ENCODE peak calls at places on chromosomes 13 and 19, in six cellular contexts. X, W, V, H, E and M are unnamed samples.
A peak's percentile ranks its signal among the peaks of the same experiment; 100 is the strongest.

GRCh38 chr19:6765738-6766356 is 1.4 kb downstream of the SH2D3A start:
- DNase-seq in X (peak; percentile 95), W (no peak), V (peak; percentile 2), H (peak; percentile 96), E (peak; percentile 80), M (no peak)

GRCh38 chr19:10625762-10626138 is 397 bp downstream of the SLC44A2 start:
- DNase-seq in X (no peak), W (no peak), V (peak; percentile 17), H (peak; percentile 30), E (no peak), M (peak; percentile 26)

GRCh38 chr13:113117956-113118327 is 4.7 kb upstream of the F10 start:
- DNase-seq in X (no peak), W (no peak), V (no peak), H (no peak), E (no peak), M (no peak)

GRCh38 chr19:16470911-16471811 is 609 bp downstream of the EPS15L1 start:
- DNase-seq in X (peak; percentile 74), W (no peak), V (peak; percentile 61), H (peak; percentile 65), E (no peak), M (peak; percentile 61)

GRCh38 chr13:22561581-22561980 is 619.2 kb upstream of the SGCG start:
- DNase-seq in X (no peak), W (no peak), V (no peak), H (no peak), E (no peak), M (no peak)

GRCh38 chr19:18386543-18387251 is 739 bp downstream of the GDF15 start:
- DNase-seq in X (no peak), W (no peak), V (no peak), H (no peak), E (peak; percentile 62), M (no peak)

GRCh38 chr19:35350591-35350990 is 2.9 kb downstream of the FFAR1 start:
- DNase-seq in X (no peak), W (peak; percentile 40), V (peak; percentile 24), H (no peak), E (no peak), M (peak; percentile 37)

GRCh38 chr13:31749929-31750328 is 10.6 kb downstream of the RXFP2 start:
- DNase-seq in X (peak; percentile 66), W (no peak), V (no peak), H (no peak), E (peak; percentile 40), M (no peak)

GRCh38 chr19:57350877-57351805 is at the start of gene ZNF304:
- DNase-seq in X (peak; percentile 98), W (peak; percentile 88), V (peak; percentile 91), H (peak; percentile 98), E (peak; percentile 93), M (peak; percentile 93)

GRCh38 chr13:99600318-99600717 is 99.0 kb downstream of the TM9SF2 start:
- DNase-seq in X (no peak), W (no peak), V (no peak), H (peak; percentile 86), E (no peak), M (no peak)

GRCh38 chr19:6249296-6249695 is 30.5 kb downstream of the MLLT1 start:
- DNase-seq in X (no peak), W (no peak), V (no peak), H (no peak), E (no peak), M (no peak)

GRCh38 chr19:54674021-54674617 is 11.3 kb downstream of the LILRB4 start:
- DNase-seq in X (peak; percentile 37), W (peak; percentile 49), V (peak; percentile 48), H (peak; percentile 86), E (no peak), M (peak; percentile 57)

GRCh38 chr13:101880581-101880980 is 428.1 kb downstream of the ITGBL1 start:
- DNase-seq in X (no peak), W (no peak), V (no peak), H (no peak), E (no peak), M (no peak)

GRCh38 chr19:28687296-28687695 is 525.7 kb downstream of the UQCRFS1 start:
- DNase-seq in X (no peak), W (no peak), V (no peak), H (no peak), E (no peak), M (no peak)

GRCh38 chr13:73954808-73955207 is 179.4 kb downstream of the KLF12 start:
- DNase-seq in X (no peak), W (no peak), V (no peak), H (no peak), E (no peak), M (no peak)

GRCh38 chr19:4589579-4590410 is 30.3 kb upstream of the SEMA6B start:
- DNase-seq in X (peak; percentile 22), W (no peak), V (peak; percentile 73), H (peak; percentile 54), E (no peak), M (peak; percentile 75)

GRCh38 chr19:45471866-45472556 is 4.2 kb downstream of the FOSB start:
- DNase-seq in X (no peak), W (no peak), V (no peak), H (peak; percentile 30), E (no peak), M (no peak)

GRCh38 chr13:93951153-93951552 is 528.3 kb downstream of the DCT start:
- DNase-seq in X (peak; percentile 6), W (no peak), V (no peak), H (peak; percentile 7), E (no peak), M (no peak)
- TF ChIP-seq CTCF in X (peak; percentile 46), W (no peak), V (no peak), H (peak; percentile 20), E (no peak), M (peak; percentile 3)

GRCh38 chr19:31315621-31316011 is 33.6 kb downstream of the TSHZ3 start:
- DNase-seq in X (no peak), W (no peak), V (no peak), H (no peak), E (no peak), M (no peak)

GRCh38 chr19:31313291-31314030 is 35.8 kb downstream of the TSHZ3 start:
- DNase-seq in X (no peak), W (no peak), V (no peak), H (no peak), E (no peak), M (no peak)

GRCh38 chr19:31314156-31314555 is 35.1 kb downstream of the TSHZ3 start:
- DNase-seq in X (no peak), W (no peak), V (no peak), H (no peak), E (no peak), M (no peak)

GRCh38 chr19:31316201-31316951 is 32.9 kb downstream of the TSHZ3 start:
- DNase-seq in X (no peak), W (no peak), V (no peak), H (peak; percentile 59), E (peak; percentile 51), M (no peak)

DNA sequence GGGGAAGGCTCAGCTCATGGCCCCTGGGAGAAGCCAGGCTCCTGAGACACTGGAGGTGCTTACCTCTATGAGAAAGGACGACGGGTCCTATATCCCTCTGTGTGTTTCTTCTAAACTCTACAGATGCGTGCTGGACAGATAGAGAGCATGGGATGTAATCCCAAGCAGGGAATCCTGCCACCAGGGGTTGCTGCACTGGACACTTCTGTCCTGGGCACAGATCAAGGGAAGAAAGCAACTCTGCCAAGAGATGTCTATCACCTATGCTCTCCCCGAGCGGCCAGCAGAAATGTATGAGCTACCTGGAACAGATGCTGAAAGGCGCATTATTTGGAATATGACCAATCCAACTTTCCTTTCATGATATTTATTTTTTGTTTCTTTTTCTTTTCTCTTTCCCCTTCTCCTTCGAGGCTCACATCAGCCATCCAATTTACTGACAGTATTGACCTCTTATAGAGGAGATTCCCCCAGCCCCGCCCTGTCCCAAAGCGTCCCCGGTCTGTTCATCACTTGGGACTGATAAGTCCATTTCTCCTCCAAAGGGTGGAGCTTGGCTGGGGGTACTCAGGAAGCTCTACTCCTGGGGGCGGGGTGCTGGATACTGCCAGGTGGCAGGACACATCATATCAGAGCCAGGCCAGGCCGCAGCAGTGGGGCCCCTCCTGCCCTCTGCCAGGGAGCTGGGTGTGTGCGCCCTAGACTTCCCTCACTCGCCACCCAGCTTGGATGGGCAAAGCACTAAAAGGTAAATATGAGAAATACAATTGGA is 34.2 kb downstream of the TSHZ3 start:
- DNase-seq in X (no peak), W (no peak), V (no peak), H (no peak), E (no peak), M (no peak)
- TF ChIP-seq CTCF in X (peak; percentile 19), W (no peak), V (no peak), H (peak; percentile 30), E (no peak), M (no peak)

GRCh38 chr13:29545988-29546387 is 49.5 kb downstream of the SLC7A1 start:
- DNase-seq in X (no peak), W (no peak), V (no peak), H (no peak), E (no peak), M (no peak)

GRCh38 chr13:29546662-29547061 is 48.8 kb downstream of the SLC7A1 start:
- DNase-seq in X (no peak), W (no peak), V (no peak), H (no peak), E (no peak), M (no peak)

GRCh38 chr13:29541400-29541799 is 54.1 kb downstream of the SLC7A1 start:
- DNase-seq in X (no peak), W (no peak), V (no peak), H (no peak), E (no peak), M (no peak)

GRCh38 chr13:29540799-29541198 is 54.7 kb downstream of the SLC7A1 start:
- DNase-seq in X (no peak), W (no peak), V (no peak), H (no peak), E (no peak), M (no peak)

DNA sequence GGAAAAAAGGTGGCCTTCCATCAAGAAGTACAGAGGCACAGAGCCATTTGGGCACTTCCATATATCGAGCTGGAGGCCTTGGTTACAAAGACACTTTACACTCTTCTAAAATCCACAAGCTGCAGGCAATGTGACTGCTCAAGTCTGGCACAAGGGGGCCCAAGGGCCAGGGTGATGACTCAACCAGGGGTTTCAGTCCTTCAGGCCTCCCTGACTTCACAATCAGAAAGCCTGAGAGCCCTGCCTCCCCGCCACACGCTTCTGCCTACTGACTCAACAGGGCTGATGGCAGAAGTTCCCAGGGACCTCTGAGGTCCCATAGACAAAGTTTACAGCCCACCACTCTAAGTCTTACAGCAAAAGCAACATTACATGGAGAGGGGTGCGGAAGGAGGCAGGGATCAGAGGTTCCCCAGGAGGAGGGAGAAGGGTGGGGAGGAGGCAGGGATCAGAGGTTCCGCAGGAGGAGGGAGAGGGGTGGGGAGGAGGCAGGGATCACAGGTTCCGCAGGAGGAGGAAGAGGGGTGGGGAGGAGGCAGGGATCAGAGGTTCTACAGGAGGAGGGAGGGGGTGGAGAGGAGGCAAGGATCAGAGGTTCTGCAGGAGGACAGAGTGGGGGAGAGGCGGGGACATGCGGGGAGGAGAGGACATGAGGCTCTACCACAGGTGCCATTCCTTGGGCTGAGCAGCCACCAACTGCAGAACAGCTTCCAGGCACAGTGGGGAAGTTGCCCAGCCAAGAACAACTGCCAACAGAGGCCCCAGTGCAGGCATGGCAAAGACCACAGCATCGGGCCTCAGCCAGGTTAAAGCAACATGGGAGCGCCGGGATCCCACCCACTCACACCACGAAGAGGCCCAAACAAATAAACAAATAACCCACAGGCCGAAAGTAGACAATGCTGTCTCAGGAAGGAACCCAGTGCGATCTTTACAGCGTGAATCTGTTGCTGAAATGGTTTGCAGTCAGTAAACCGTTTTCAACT is 52.0 kb downstream of the SLC7A1 start:
- DNase-seq in X (peak; percentile 38), W (no peak), V (peak; percentile 87), H (peak; percentile 31), E (no peak), M (peak; percentile 81)
- TF ChIP-seq CTCF in X (no peak), W (no peak), V (peak; percentile 52), H (no peak), E (no peak), M (peak; percentile 23)

GRCh38 chr13:86567119-86567518 is 767.9 kb upstream of the SLITRK6 start:
- DNase-seq in X (no peak), W (no peak), V (no peak), H (peak; percentile 58), E (no peak), M (no peak)
- TF ChIP-seq CTCF in X (peak; percentile 44), W (no peak), V (peak; percentile 33), H (peak; percentile 61), E (no peak), M (peak; percentile 12)